ENCODE peak calls at places on chromosomes 7 and 10, in six cellular contexts. P is neuronal stem cell, H is IMR-90, S is H9, Q is H1, Y is mesenchymal stem cell. K is an unnamed sample.

GRCh38 chr7:80614911-80615310 is 23.5 kb upstream of the CD36 start:
- DNase-seq in P (no peak), H (peak; percentile 42), S (no peak), Q (no peak), Y (peak; percentile 87), K (no peak)

GRCh38 chr7:50304911-50305621 is 550 bp downstream of the IKZF1 start:
- DNase-seq in P (no peak), H (no peak), S (no peak), Q (no peak), Y (no peak), K (no peak)

GRCh38 chr7:86814980-86815379 is 171.3 kb downstream of the GRM3 start:
- DNase-seq in P (peak; percentile 21), H (no peak), S (no peak), Q (no peak), Y (peak; percentile 6), K (peak; percentile 60)

GRCh38 chr7:87480386-87480785 is 4.9 kb upstream of the ABCB4 start:
- DNase-seq in P (no peak), H (no peak), S (no peak), Q (no peak), Y (no peak), K (no peak)

GRCh38 chr7:13742126-13742525 is 247.3 kb downstream of the ETV1 start:
- DNase-seq in P (no peak), H (peak; percentile 28), S (no peak), Q (no peak), Y (peak; percentile 72), K (peak; percentile 89)

GRCh38 chr7:151426486-151426905 is 13.4 kb downstream of the CRYGN start:
- DNase-seq in P (no peak), H (peak; percentile 93), S (no peak), Q (no peak), Y (peak; percentile 79), K (no peak)

GRCh38 chr7:516216-516605 is 3.4 kb downstream of the PDGFA start:
- DNase-seq in P (no peak), H (no peak), S (no peak), Q (no peak), Y (peak; percentile 61), K (peak; percentile 41)

GRCh38 chr10:88113232-88113631 is 249.8 kb downstream of the PTEN start:
- DNase-seq in P (no peak), H (no peak), S (no peak), Q (no peak), Y (no peak), K (no peak)

GRCh38 chr10:130742936-130743675 is 568.4 kb downstream of the TCERG1L start:
- DNase-seq in P (no peak), H (no peak), S (peak; percentile 90), Q (peak; percentile 79), Y (no peak), K (peak; percentile 52)

GRCh38 chr10:4028027-4028471 is 243.0 kb upstream of the KLF6 start:
- DNase-seq in P (no peak), H (peak; percentile 70), S (no peak), Q (no peak), Y (peak; percentile 88), K (no peak)

GRCh38 chr10:121624778-121625330 is 26.6 kb upstream of the FGFR2 start:
- DNase-seq in P (no peak), H (no peak), S (no peak), Q (no peak), Y (no peak), K (no peak)

DNA sequence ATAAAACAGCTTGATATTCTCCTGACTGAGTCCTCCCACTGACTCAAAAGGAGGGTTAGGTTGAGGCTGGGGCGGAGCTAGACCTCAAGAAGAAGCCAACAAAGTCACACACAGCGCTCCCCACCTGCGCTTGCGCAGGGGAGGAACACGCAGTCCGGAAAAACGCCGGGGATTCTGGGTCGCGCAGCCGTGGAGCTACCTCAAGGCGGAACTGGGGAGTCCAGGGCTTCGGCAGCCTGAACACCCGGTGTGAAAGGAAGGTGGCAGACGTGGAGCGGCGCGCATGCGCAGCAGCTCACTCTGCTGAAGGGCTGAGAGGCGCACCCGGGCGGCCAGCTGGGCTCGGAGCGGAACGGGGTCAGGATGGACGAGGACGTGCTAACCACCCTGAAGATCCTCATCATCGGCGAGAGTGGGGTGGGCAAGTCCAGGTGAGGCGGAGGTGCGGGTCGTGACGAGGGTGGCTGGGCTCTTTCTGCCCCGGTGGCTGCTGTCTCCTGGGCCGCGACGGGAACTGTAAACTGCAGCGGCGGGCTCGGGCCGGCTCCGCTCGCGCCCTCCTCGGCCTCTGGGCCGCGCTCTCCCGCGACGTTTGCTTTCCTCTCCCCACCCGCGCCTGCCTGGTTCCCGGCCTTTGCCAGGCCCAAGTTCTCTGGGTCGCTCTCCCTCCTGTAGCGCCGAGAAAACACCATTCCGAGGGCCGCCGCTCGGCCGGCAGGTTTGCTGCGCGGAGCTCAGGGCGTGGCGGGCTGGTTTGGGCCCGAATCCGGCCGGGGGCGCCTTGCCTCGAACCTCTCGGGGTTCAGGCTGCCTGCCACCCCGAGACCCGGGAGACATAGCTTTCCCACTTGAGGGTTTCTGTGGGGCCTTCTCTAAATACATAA is at the start of gene RAB18:
- DNase-seq in P (peak; percentile 93), H (peak; percentile 99), S (peak; percentile 98), Q (peak; percentile 92), Y (peak; percentile 98), K (peak; percentile 99)
- H3K4ac ChIP-seq in P (no peak within 1 kb of the TSS), H (peak within 1 kb of the TSS; percentile 95), S (no peak within 1 kb of the TSS), Q (no peak within 1 kb of the TSS), Y (peak within 1 kb of the TSS; percentile 42), K (peak within 1 kb of the TSS; percentile 94)

GRCh38 chr10:49278497-49278902 is 20.5 kb upstream of the C10orf71 start:
- DNase-seq in P (peak; percentile 30), H (no peak), S (no peak), Q (no peak), Y (no peak), K (no peak)
- H3K4me2 ChIP-seq in P (no peak overlapping the region), H (no peak overlapping the region), S (no peak overlapping the region), Q (no peak overlapping the region), Y (no peak overlapping the region), K (no peak overlapping the region)

GRCh38 chr10:114394531-114394930 is 9.8 kb downstream of the AFAP1L2 start:
- DNase-seq in P (no peak), H (no peak), S (no peak), Q (no peak), Y (no peak), K (no peak)

GRCh38 chr10:114393886-114394285 is 10.4 kb downstream of the AFAP1L2 start:
- DNase-seq in P (no peak), H (no peak), S (no peak), Q (no peak), Y (no peak), K (no peak)

GRCh38 chr10:114392112-114392835 is 12.0 kb downstream of the AFAP1L2 start:
- DNase-seq in P (no peak), H (no peak), S (no peak), Q (no peak), Y (no peak), K (no peak)

GRCh38 chr10:114391599-114391998 is 12.7 kb downstream of the AFAP1L2 start:
- DNase-seq in P (no peak), H (no peak), S (no peak), Q (no peak), Y (no peak), K (no peak)

DNA sequence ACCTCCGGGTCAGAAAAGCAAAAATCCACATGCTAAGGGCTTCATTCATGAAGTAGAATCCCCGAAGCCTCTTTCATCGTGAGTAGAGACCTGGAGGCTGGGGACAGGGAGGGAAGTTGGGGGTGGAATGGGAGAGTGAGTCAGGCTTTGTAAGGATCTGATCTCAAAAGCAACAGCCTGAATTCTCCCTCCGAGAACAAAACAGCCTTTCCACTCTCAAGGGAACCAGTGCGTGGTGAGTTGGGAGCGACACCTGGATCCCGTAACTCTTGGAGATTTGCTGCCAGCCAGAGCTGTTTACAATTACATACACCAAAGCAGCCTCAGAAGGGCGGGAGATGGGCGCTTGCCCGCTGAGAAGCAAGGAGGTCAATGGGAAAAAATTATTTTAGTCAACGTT is 10.8 kb downstream of the AFAP1L2 start:
- DNase-seq in P (no peak), H (peak; percentile 42), S (no peak), Q (no peak), Y (peak; percentile 78), K (no peak)
- H3K4ac ChIP-seq in P (no peak overlapping the region), H (no peak overlapping the region), S (no peak overlapping the region), Q (no peak overlapping the region), Y (peak overlapping the region; percentile 57), K (no peak overlapping the region)

GRCh38 chr7:146681487-146681886 is 564.9 kb downstream of the CNTNAP2 start:
- DNase-seq in P (no peak), H (no peak), S (no peak), Q (no peak), Y (no peak), K (no peak)

DNA sequence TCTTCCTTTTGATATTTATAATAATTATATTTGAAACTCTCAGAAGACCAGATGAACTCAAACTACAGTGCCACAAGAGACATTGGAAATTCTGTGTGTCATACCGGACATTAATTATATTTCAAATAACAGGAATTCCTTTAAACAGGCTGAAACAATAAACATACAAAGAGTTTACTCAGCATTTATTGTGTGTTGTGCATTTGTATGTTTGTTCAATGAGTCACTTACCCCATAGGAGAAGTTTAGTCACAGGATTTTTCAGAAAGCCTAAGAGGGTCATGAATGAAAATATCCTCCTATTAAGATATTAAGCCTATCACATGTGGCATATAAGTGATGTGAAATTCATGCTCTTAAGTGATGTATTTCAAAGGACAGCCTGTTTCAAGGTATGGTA is 566.8 kb downstream of the CNTNAP2 start:
- DNase-seq in P (no peak), H (no peak), S (no peak), Q (no peak), Y (peak; percentile 23), K (no peak)
- H3K4me2 ChIP-seq in P (no peak overlapping the region), H (no peak overlapping the region), S (no peak overlapping the region), Q (no peak overlapping the region), Y (no peak overlapping the region), K (no peak overlapping the region)

GRCh38 chr10:113169853-113170455 is 219.9 kb downstream of the TCF7L2 start:
- DNase-seq in P (no peak), H (no peak), S (no peak), Q (no peak), Y (no peak), K (no peak)
- H3K4ac ChIP-seq in P (no peak overlapping the region), H (no peak overlapping the region), S (no peak overlapping the region), Q (no peak overlapping the region), Y (no peak overlapping the region), K (no peak overlapping the region)

GRCh38 chr7:114783413-114783812 is 138.5 kb upstream of the MDFIC start:
- DNase-seq in P (no peak), H (no peak), S (no peak), Q (no peak), Y (no peak), K (no peak)
- H3K4me2 ChIP-seq in P (no peak overlapping the region), H (no peak overlapping the region), S (no peak overlapping the region), Q (no peak overlapping the region), Y (no peak overlapping the region), K (no peak overlapping the region)

K was measured in mesendoderm.